ENCODE peak calls at places on chromosomes 11 and 22, in six cellular contexts. X, U, J, C, A and L are unnamed samples.
A peak's percentile ranks its signal among the peaks of the same experiment; 100 is the strongest.

GRCh38 chr11:75262436-75262835 is 21.9 kb downstream of the TPBGL start:
- DNase-seq in X (no peak), U (no peak), J (no peak), C (peak; percentile 7), A (no peak), L (no peak)

GRCh38 chr11:34160049-34160721 is 54.8 kb downstream of the NAT10 start:
- DNase-seq in X (no peak), U (no peak), J (no peak), C (no peak), A (no peak), L (no peak)

GRCh38 chr11:108880510-108880909 is 215.6 kb downstream of the DDX10 start:
- DNase-seq in X (no peak), U (no peak), J (no peak), C (no peak), A (no peak), L (no peak)

GRCh38 chr11:65575568-65576231 is at the start of gene EHBP1L1:
- DNase-seq in X (peak; percentile 86), U (no peak), J (peak; percentile 83), C (peak; percentile 89), A (no peak), L (peak; percentile 88)

GRCh38 chr11:110805764-110806163 is 93.5 kb upstream of the ARHGAP20 start:
- DNase-seq in X (no peak), U (no peak), J (no peak), C (no peak), A (no peak), L (no peak)

GRCh38 chr22:37741312-37741795 is 44.5 kb downstream of the TRIOBP start:
- DNase-seq in X (peak; percentile 91), U (no peak), J (no peak), C (peak; percentile 81), A (no peak), L (no peak)

GRCh38 chr11:69636512-69636866 is 4.5 kb upstream of the CCND1 start:
- DNase-seq in X (no peak), U (peak; percentile 80), J (no peak), C (peak; percentile 73), A (peak; percentile 84), L (no peak)

GRCh38 chr11:69949327-69949726 is 128.8 kb upstream of the ANO1 start:
- DNase-seq in X (no peak), U (no peak), J (no peak), C (no peak), A (no peak), L (no peak)

GRCh38 chr11:18393581-18394299 is 623 bp upstream of the LDHA start:
- DNase-seq in X (no peak), U (no peak), J (no peak), C (no peak), A (no peak), L (peak; percentile 63)

GRCh38 chr22:44126807-44127206 is 53.9 kb upstream of the PARVG start:
- DNase-seq in X (no peak), U (no peak), J (no peak), C (no peak), A (no peak), L (no peak)

GRCh38 chr11:111531687-111532364 is 8.7 kb upstream of the LAYN start:
- DNase-seq in X (no peak), U (no peak), J (no peak), C (no peak), A (no peak), L (peak; percentile 92)

GRCh38 chr11:75916882-75917281 is 101.9 kb downstream of the UVRAG start:
- DNase-seq in X (no peak), U (no peak), J (no peak), C (no peak), A (no peak), L (no peak)

GRCh38 chr11:122115520-122116343 is at the start of gene BLID:
- DNase-seq in X (no peak), U (no peak), J (peak; percentile 6), C (peak; percentile 19), A (peak; percentile 79), L (peak; percentile 5)

DNA sequence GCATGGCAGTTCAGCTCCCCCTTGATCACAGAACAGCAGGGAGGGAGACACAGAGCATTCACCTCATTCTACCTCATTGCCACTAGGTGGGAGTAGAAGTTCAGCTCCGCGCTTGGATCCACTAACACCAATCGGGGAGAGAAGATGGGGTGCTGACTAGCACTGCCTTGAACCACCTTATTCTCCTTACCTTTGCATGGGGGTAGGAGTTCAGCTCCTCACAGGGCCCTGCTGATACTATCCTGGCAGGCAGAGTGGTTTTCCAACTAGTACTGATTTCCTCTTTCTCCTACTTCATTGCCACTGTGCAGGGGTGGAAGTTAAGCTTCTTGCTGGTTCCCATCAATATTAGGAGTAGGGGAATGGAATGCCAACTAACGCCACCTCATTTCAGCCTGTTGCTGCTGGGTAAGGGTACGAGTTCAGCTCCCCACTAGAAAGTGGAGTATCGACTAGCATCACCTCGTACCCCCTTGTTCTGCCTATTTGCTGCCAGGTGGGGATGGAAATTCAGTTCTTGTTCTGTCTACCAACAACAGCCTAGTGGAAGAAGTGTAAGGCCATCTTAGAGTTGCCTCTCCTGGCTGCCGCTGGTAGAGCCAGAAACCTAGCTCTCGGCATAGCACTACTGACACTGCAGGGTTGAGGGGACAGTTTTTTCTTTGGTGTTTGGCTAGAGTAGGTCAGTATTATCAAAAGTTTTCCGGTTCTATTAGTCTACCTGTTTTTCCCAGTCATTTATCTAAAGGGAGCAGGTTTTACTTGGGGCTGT is 550.9 kb upstream of the CCDC90B start:
- DNase-seq in X (no peak), U (no peak), J (peak; percentile 41), C (peak; percentile 13), A (peak; percentile 56), L (peak; percentile 39)
- TF ChIP-seq CTCF in X (peak; percentile 65), U (peak; percentile 56), J (peak; percentile 77), C (peak; percentile 47), A (peak; percentile 69), L (peak; percentile 52)

DNA sequence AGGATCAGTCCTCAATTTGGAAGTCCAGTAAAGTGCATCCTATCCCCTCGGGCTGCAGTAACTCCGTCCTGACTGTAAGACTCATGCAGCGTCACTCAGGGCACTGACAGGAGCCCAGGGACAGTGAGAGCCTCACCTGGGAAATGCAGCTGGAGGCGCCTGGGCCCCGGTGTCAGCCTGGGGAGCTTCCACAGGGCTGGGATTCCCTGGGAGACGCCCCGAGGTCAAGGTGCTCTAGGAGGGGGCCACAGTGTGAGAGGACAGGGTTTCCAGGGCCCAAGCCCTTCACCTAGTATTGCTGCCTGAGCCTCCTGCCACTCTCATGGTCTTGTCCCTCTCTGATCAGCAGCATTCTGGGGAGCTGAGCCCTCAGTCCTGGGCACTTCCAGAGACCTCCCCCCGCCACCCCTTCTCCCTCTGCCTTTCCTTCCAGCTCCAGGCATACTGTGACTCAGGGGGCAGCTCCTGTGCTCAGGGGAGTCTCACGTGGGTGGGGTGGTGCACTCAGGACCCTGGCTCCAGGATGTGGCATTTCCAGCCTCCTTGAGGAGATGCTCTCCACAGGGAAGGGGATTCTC is 99.1 kb upstream of the IGLL5 start:
- DNase-seq in X (no peak), U (peak; percentile 34), J (no peak), C (no peak), A (no peak), L (no peak)
- TF ChIP-seq CTCF in X (no peak), U (no peak), J (peak; percentile 7), C (no peak), A (no peak), L (no peak)

GRCh38 chr11:133825666-133826065 is 19.6 kb downstream of the SPATA19 start:
- DNase-seq in X (no peak), U (no peak), J (no peak), C (no peak), A (no peak), L (no peak)

GRCh38 chr11:133825156-133825555 is 20.2 kb downstream of the SPATA19 start:
- DNase-seq in X (peak; percentile 78), U (no peak), J (no peak), C (no peak), A (no peak), L (no peak)

GRCh38 chr11:133829566-133829965 is 15.7 kb downstream of the SPATA19 start:
- DNase-seq in X (no peak), U (no peak), J (no peak), C (no peak), A (no peak), L (no peak)

GRCh38 chr11:133828861-133829260 is 16.5 kb downstream of the SPATA19 start:
- DNase-seq in X (no peak), U (no peak), J (no peak), C (no peak), A (no peak), L (no peak)

GRCh38 chr11:133827556-133827955 is 17.8 kb downstream of the SPATA19 start:
- DNase-seq in X (no peak), U (no peak), J (no peak), C (no peak), A (no peak), L (no peak)
- TF ChIP-seq CTCF in X (no peak), U (no peak), J (no peak), C (no peak), A (no peak), L (no peak)

DNA sequence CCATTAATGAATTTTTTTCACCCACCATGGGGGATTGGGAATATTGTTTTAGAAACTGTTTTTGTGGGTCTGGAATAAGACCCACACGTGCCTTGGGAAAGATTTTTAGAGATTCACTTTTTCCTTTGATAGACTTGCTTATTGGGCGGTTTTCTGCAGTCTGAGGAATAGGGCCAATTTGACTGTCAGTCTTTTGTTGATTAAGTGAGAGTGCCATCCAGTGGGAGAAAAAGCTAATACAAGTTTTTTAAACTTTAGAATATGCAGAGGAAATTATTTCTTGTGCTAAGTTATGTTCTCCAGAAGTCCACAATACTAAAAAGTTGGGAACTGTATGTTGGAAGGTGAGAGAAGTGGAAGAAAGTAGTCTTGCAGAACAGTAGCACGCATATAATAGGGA is 56.1 kb downstream of the PRMT3 start:
- DNase-seq in X (no peak), U (no peak), J (peak; percentile 25), C (no peak), A (no peak), L (no peak)
- TF ChIP-seq CTCF in X (peak; percentile 44), U (no peak), J (peak; percentile 78), C (no peak), A (no peak), L (peak; percentile 32)